ENCODE peak calls at places on chromosome 5, in nine cellular contexts. T is brain microvascular endothelial cell, J is left ventricle myocardium inferior, O is mammary epithelial cell, Z is prostate gland, S is fibroblast of villous mesenchyme, D is cardiac muscle cell, W is adrenal gland, E is AG09309. A is an unnamed sample.

GRCh38 chr5:177005619-177006264 is 837 bp downstream of the UIMC1 start:
- DNase-seq in S (peak), E (no peak), Z (peak), J (peak), O (peak), D (peak), W (peak), T (peak), A (peak)

GRCh38 chr5:54443264-54443663 is 12.2 kb upstream of the HSPB3 start:
- DNase-seq in O (peak), S (peak), Z (no peak), W (no peak), D (peak), T (peak), J (no peak), E (no peak), A (peak)

GRCh38 chr5:55073211-55073610 is 29.2 kb upstream of the GZMA start:
- DNase-seq in D (no peak), O (no peak), Z (no peak), E (no peak), W (no peak), J (no peak), T (no peak), S (no peak), A (no peak)

GRCh38 chr5:93055971-93056370 is 525.0 kb downstream of the NR2F1-AS1 start:
- DNase-seq in D (no peak), W (no peak), T (no peak), S (no peak), E (no peak), O (peak), J (no peak), Z (no peak), A (no peak)

GRCh38 chr5:79938468-79938867 is 52.6 kb downstream of the MTX3 start:
- DNase-seq in J (no peak), O (peak), Z (no peak), D (no peak), T (no peak), W (no peak), E (no peak), S (no peak), A (no peak)

GRCh38 chr5:72427488-72428437 is 79.4 kb downstream of the ZNF366 start:
- DNase-seq in J (no peak), Z (no peak), T (peak), D (peak), S (peak), O (peak), E (no peak), W (no peak), A (peak)

GRCh38 chr5:59040007-59040803 is 457.3 kb downstream of the RAB3C start:
- DNase-seq in D (no peak), O (no peak), T (no peak), J (no peak), S (peak), W (no peak), E (no peak), Z (no peak), A (peak)

GRCh38 chr5:180366303-180366702 is 13.2 kb upstream of the GFPT2 start:
- DNase-seq in W (no peak), D (no peak), T (no peak), E (peak), J (no peak), Z (no peak), S (no peak), O (no peak), A (no peak)

GRCh38 chr5:148374693-148375360 is 8.9 kb upstream of the FBXO38 start:
- DNase-seq in E (peak), S (peak), O (peak), D (peak), Z (peak), J (no peak), W (peak), T (peak), A (peak)

GRCh38 chr5:124103671-124104070 is 591.7 kb downstream of the CSNK1G3 start:
- DNase-seq in J (no peak), W (no peak), D (no peak), E (no peak), Z (no peak), T (peak), O (peak), S (no peak), A (no peak)

GRCh38 chr5:50853151-50853550 is 186.7 kb downstream of the PARP8 start:
- DNase-seq in D (no peak), S (no peak), O (no peak), E (no peak), T (no peak), Z (no peak), J (peak), W (peak), A (no peak)

GRCh38 chr5:157253547-157253946 is 12.4 kb upstream of the CYFIP2 start:
- DNase-seq in O (peak), Z (peak), T (peak), S (peak), D (peak), J (no peak), E (peak), W (peak), A (peak)

GRCh38 chr5:78509884-78510769 is 138.4 kb downstream of the LHFPL2 start:
- DNase-seq in J (peak), T (no peak), O (peak), S (no peak), Z (peak), W (peak), E (no peak), D (peak), A (no peak)
- H3K4me3 ChIP-seq in J (peak), T (peak), O (no peak), S (peak), Z (peak), W (peak), E (peak), D (peak), A (peak)

GRCh38 chr5:142961435-142962171 is 191.4 kb downstream of the ARHGAP26 start:
- DNase-seq in T (no peak), D (no peak), W (no peak), Z (no peak), O (no peak), S (no peak), E (no peak), J (no peak), A (no peak)
- TF ChIP-seq CTCF in T (no peak), D (no peak), W (no peak), Z (no peak), O (no peak), S (no peak), E (no peak), J (no peak), A (no peak)

DNA sequence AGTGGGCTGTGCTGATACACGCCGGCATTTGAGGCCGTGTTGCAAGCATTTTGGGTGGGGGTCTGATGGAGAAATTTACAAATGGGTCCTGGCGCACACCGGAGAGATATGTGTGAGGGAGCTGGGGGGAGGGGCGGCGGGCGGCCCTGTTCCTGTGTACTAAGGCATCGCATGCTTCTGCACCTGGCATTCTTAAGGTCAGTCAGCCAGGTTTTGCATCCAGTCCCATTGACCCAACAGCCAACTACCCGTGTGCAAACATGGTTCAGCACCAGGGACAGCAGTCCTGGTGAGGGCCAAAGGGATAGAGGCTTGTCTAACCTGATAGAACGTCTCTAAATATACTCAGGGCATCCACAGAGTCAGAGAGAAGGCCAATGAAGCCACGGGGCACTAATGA is 839 bp downstream of the GABRG2 start:
- DNase-seq in W (peak), S (peak), Z (no peak), D (peak), E (no peak), J (no peak), T (no peak), O (peak), A (peak)
- H3K4me3 ChIP-seq in W (no peak), S (no peak), Z (no peak), D (no peak), E (no peak), J (no peak), T (no peak), O (no peak), A (no peak)

GRCh38 chr5:171162602-171163001 is 146.4 kb upstream of the TLX3 start:
- DNase-seq in S (peak), D (peak), Z (no peak), E (no peak), T (peak), J (no peak), O (no peak), W (peak), A (peak)
- TF ChIP-seq CTCF in S (peak), D (peak), Z (no peak), E (peak), T (peak), J (no peak), O (peak), W (no peak), A (peak)

GRCh38 chr5:154673506-154673905 is 81.7 kb upstream of the LARP1 start:
- DNase-seq in E (no peak), T (no peak), D (no peak), Z (no peak), S (no peak), J (no peak), O (no peak), W (no peak), A (no peak)

GRCh38 chr5:154679501-154679900 is 75.7 kb upstream of the LARP1 start:
- DNase-seq in J (no peak), W (no peak), E (no peak), D (no peak), O (no peak), T (no peak), Z (no peak), S (no peak), A (no peak)

GRCh38 chr5:154677921-154678320 is 77.3 kb upstream of the LARP1 start:
- DNase-seq in O (peak), W (no peak), T (no peak), E (no peak), J (no peak), D (peak), Z (no peak), S (peak), A (peak)

GRCh38 chr5:154674029-154674428 is 81.1 kb upstream of the LARP1 start:
- DNase-seq in O (no peak), W (no peak), T (no peak), E (no peak), S (no peak), J (no peak), Z (no peak), D (no peak), A (no peak)

DNA sequence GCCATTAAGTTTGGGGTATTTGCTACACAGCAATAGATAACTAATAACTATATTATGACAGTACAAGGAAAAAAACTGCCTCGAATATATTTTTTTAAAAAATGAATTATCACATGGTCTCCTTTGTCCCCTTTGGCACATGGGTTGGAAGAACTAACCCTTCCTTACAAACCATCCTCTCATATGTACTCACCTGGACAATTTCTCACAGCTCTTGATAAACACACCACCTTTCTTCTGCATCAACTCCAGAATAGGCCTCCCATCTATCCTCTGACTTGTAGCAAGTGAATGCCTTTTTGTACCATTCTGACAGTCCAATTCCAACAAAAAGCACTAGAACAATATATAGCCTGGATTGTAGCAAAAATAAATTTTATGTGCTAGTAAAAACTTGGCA is 78.7 kb upstream of the LARP1 start:
- DNase-seq in S (no peak), O (no peak), Z (no peak), J (no peak), W (no peak), T (no peak), E (no peak), D (no peak), A (no peak)
- H3K4me3 ChIP-seq in S (no peak), O (no peak), Z (no peak), J (no peak), W (no peak), T (no peak), E (no peak), D (no peak), A (no peak)

GRCh38 chr5:173739741-173740140 is 123.3 kb upstream of the BOD1 start:
- DNase-seq in S (no peak), O (no peak), Z (no peak), E (no peak), D (no peak), J (no peak), T (no peak), W (no peak), A (no peak)
- TF ChIP-seq CTCF in S (no peak), O (no peak), Z (no peak), E (no peak), D (no peak), J (no peak), T (no peak), W (no peak), A (no peak)

GRCh38 chr5:107512029-107512428 is 158.7 kb downstream of the EFNA5 start:
- DNase-seq in O (no peak), S (no peak), W (no peak), D (no peak), J (no peak), E (no peak), T (no peak), Z (no peak), A (no peak)
- H3K4me3 ChIP-seq in O (no peak), S (no peak), W (no peak), D (no peak), J (no peak), E (no peak), T (no peak), Z (no peak), A (no peak)

A was measured in choroid plexus epithelial cell.